ENCODE peak calls at places on chromosomes 16 and 17, in four cellular contexts. X is HCT116, R is GM23338, U is HepG2. Q is an unnamed sample. For H3K36me3, the result is how much of the 10 kb centered on the place peaks cover.

GRCh38 chr17:79949646-79950292 is 85.9 kb downstream of the TBC1D16 start:
- DNase-seq in X (no peak), R (peak), U (no peak), Q (no peak)

GRCh38 chr16:49699718-49700117 is 156.2 kb downstream of the ZNF423 start:
- DNase-seq in U (no peak), R (no peak), X (no peak), Q (no peak)

GRCh38 chr16:23374721-23375120 is 72.6 kb downstream of the SCNN1B start:
- DNase-seq in U (no peak), R (no peak), X (no peak), Q (no peak)

GRCh38 chr17:29154516-29155234 is 25.5 kb downstream of the MYO18A start:
- DNase-seq in X (no peak), U (no peak), R (no peak), Q (no peak)

GRCh38 chr16:67959520-67959919 is 8.9 kb downstream of the SLC12A4 start:
- DNase-seq in X (no peak), R (no peak), U (no peak), Q (no peak)

GRCh38 chr16:56684256-56684925 is 2.1 kb downstream of the MT1X start:
- DNase-seq in U (no peak), X (no peak), R (no peak), Q (no peak)

GRCh38 chr16:73172621-73173312 is 124.8 kb upstream of the ZFHX3 start:
- DNase-seq in X (no peak), U (no peak), R (peak), Q (no peak)

GRCh38 chr16:3470723-3471122 is 24.6 kb downstream of the C16orf90 start:
- DNase-seq in X (no peak), R (no peak), U (no peak), Q (no peak)

GRCh38 chr17:21239680-21240374 is 13.4 kb downstream of the NATD1 start:
- DNase-seq in U (peak), R (peak), X (no peak), Q (no peak)

GRCh38 chr16:2184346-2184745 is 12.1 kb downstream of the CASKIN1 start:
- DNase-seq in U (no peak), R (no peak), X (no peak), Q (no peak)

GRCh38 chr16:84616515-84616914 is 1.4 kb downstream of the COTL1 start:
- DNase-seq in R (no peak), X (no peak), U (no peak), Q (no peak)

DNA sequence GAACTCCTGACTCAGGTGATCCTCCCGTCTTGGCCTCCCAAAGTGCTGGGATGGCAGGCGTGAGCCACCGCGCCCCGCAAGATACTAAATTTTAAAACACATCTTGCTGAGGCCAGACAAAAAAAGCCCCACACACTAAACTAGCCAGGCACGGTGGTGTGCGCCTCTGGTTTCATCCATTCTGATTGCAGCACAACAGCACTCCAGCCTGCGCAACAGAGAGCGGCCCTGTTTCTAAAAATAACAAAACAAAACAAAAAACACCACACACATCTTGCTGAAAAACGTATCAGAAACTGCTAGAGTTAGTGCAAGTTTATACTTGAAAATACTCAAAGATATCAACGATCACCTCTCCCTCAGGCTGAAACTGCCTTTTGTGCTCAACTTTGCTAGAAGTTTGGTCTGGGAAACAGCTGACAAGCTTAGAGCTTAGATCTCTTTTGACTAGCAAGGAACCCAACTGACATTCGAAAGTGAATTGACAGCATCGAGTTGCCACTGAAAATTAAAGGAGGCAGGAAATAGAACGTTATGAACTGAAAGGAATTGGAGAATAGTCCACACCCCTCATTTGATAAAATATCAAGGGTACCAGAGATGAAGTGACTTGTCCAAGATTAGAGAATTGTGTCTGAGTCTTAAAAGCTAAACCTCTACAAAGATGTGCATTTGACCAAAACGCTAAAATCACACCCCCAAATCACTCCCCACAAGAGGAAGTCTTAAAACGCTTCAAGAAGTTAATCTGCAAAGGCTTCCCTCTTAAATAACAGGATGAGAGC is 946 bp downstream of the COG4 start:
- DNase-seq in X (no peak), R (no peak), U (no peak), Q (no peak)
- H3K4me3 ChIP-seq in X (peak), R (peak), U (peak), Q (peak)

DNA sequence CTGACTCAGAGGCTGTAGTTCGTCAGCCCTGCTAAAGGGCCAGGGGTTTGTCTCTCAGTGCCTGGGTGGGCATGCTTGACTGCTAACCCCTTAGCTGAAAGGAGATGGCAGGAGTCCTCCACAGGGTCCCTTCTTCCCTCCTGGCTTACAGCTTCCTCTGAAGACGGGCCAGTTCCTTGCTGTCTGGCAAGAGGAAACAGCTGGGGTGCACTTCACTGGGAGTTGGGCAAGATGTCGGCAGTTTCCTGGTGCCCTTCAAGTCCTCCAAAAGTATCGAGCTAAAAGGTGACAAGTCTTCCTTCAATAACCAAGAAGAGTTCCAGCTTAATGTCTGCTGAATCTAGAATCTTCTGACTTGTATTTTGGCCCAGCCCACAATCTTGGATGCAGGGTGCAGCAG is 23.4 kb downstream of the NUP85 start:
- DNase-seq in X (no peak), U (no peak), R (no peak), Q (no peak)
- H3K36me3 ChIP-seq in X (under half), U (half or more), R (under half), Q (under half)

GRCh38 chr16:47565454-47565853 is 104.3 kb downstream of the PHKB start:
- DNase-seq in R (no peak), X (no peak), U (no peak), Q (no peak)

DNA sequence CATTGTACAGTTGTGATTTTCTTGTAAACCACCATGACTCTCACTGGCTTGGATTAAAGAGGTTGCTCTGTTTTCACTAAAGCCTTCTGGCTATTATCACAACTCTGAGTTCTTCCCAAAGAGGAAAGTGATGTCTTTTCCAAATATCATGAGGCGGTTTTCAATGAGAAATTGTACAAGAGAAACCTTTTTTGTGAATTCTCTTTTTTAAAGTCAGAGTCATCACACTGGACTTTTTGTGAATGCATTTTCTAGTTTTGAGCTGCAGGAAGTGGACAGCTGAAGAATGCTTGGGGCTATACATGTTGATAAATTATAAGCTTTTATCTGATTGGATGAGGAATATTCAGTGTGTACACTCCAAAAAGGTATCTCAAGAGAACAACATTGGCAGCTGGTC is 100.2 kb downstream of the PHKB start:
- DNase-seq in R (no peak), U (no peak), X (no peak), Q (no peak)
- TF ChIP-seq REST in R (no peak), U (no peak), X (no peak), Q (no peak)

DNA sequence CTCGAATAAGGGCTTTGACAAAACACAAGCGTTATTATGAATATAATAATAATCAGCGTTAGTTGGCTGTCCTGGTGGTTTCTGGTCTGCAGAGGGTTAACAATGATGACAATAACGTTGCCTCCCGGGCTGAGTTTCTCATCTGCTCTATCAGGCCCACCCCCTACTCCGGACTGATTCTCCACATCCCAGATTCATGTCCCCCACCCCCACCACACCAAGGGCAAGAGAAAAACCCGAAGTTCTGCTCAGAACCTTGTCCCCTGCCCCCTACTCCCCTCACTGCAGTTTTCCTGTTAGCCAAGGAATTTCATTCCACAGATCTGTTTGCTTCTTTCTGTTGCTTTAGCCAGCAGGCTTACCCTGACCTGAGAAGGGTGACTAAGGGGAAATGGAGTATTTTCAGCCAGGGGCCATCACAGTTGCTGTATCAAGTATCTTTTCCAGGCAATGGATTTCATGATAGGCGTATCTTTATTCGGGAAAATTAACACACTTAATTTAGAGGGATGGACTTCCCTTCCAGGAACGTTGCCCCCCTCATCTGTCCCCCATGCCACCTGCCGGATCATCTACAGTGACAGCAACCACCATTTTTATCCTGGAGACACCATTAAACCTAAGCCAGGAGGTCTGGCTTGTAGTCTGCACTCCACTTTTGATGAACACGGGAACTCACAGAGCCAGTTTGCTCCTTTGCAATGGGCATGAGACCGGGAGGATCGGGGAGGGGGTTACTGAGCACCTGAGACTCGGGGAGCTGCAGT is 23.7 kb downstream of the ALOX15 start:
- DNase-seq in X (no peak), U (no peak), R (no peak), Q (no peak)
- H3K4me3 ChIP-seq in X (no peak), U (no peak), R (no peak), Q (no peak)

GRCh38 chr16:30662449-30662848 is 4.2 kb downstream of the FBRS start:
- DNase-seq in U (no peak), R (no peak), X (no peak), Q (no peak)
- H3K36me3 ChIP-seq in U (half or more), R (under half), X (under half), Q (under half)

GRCh38 chr17:65741690-65742089 is 180.2 kb upstream of the AXIN2 start:
- DNase-seq in R (no peak), U (no peak), X (no peak), Q (no peak)

GRCh38 chr17:65745241-65745640 is 183.8 kb upstream of the AXIN2 start:
- DNase-seq in X (no peak), R (no peak), U (no peak), Q (no peak)

GRCh38 chr17:65743313-65743665 is 181.8 kb upstream of the AXIN2 start:
- DNase-seq in R (no peak), X (no peak), U (no peak), Q (no peak)

GRCh38 chr17:65739026-65739425 is 177.6 kb upstream of the AXIN2 start:
- DNase-seq in U (no peak), X (no peak), R (no peak), Q (no peak)

GRCh38 chr17:65742433-65743312 is 181.2 kb upstream of the AXIN2 start:
- DNase-seq in U (peak), R (peak), X (peak), Q (no peak)
- TF ChIP-seq REST in U (no peak), R (no peak), X (no peak), Q (no peak)

DNA sequence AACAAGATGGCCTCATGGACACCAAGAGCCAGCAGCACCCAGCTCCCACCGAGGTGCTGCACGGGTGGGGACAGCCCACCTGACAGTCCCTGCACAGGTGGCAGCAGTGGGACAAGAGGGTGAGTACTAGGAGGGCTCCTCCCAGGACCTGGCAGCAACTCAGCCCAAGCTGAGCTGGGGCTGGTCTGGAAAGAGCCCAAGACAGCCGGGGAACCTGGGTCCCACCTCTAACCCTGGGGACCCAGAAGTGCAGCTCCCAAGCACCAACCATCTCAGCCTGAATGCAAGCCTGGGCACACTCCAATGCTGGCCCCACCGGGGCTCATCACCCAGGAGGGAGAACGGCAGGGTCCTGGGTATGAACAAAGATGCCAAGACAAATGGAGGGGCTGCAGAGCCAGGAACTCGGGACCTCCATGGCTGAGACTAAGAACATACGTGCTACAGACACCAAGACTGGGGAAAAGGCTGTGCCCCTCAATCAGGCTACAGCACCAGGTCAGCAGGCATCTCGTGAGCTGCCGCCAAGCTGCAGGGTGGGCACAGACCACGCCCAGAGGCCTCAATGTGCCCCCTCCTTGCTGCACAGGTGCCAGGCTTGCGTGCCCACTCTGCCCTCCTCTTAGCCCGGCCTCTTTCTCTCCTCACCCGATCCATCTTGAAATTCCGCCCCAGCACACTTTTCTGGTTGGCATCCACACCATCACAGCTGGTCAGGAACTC is 37.5 kb upstream of the GSG1L start:
- DNase-seq in X (no peak), U (no peak), R (no peak), Q (no peak)
- H3K4me3 ChIP-seq in X (no peak), U (no peak), R (no peak), Q (no peak)

GRCh38 chr17:36726199-36726598 is 124.8 kb downstream of the MRM1 start:
- DNase-seq in U (no peak), X (no peak), R (no peak), Q (no peak)
- H3K36me3 ChIP-seq in U (under half), X (under half), R (under half), Q (under half)

GRCh38 chr17:60676758-60677307 is 818 bp upstream of the BCAS3 start:
- DNase-seq in X (no peak), R (peak), U (no peak), Q (no peak)
- TF ChIP-seq REST in X (no peak), R (no peak), U (no peak), Q (no peak)